ENCODE peak calls at places on chromosome 13, in eight cellular contexts. G, S, W, C, J, A, U and E are unnamed samples.
A peak's percentile ranks its signal among the peaks of the same experiment; 100 is the strongest.

GRCh38 chr13:98338312-98338711 is 161.2 kb upstream of the RNF113B start:
- DNase-seq in G (no peak), S (no peak), W (no peak), C (no peak), J (no peak), A (no peak), U (no peak), E (no peak)

GRCh38 chr13:30676672-30677071 is 58.7 kb upstream of the ALOX5AP start:
- DNase-seq in G (no peak), S (no peak), W (peak; percentile 36), C (no peak), J (no peak), A (no peak), U (no peak), E (no peak)

GRCh38 chr13:111090169-111090568 is 24.9 kb upstream of the ARHGEF7 start:
- DNase-seq in G (no peak), S (no peak), W (no peak), C (no peak), J (no peak), A (no peak), U (no peak), E (no peak)

GRCh38 chr13:41150058-41150457 is 17.5 kb upstream of the KBTBD6 start:
- DNase-seq in G (no peak), S (no peak), W (no peak), C (no peak), J (no peak), A (no peak), U (no peak), E (no peak)

GRCh38 chr13:50128406-50129048 is 113.3 kb downstream of the KCNRG start:
- DNase-seq in G (no peak), S (no peak), W (no peak), C (no peak), J (peak; percentile 21), A (no peak), U (peak; percentile 65), E (no peak)

GRCh38 chr13:51148952-51149573 is 38.0 kb upstream of the C13orf42 start:
- DNase-seq in G (peak; percentile 37), S (no peak), W (peak; percentile 40), C (peak; percentile 20), J (peak; percentile 42), A (no peak), U (peak; percentile 90), E (peak; percentile 28)

GRCh38 chr13:90032841-90033493 is 1314.5 kb upstream of the MIR17HG start:
- DNase-seq in G (no peak), S (no peak), W (no peak), C (no peak), J (peak; percentile 7), A (no peak), U (peak; percentile 47), E (no peak)

GRCh38 chr13:31068119-31068423 is 93.6 kb downstream of the HSPH1 start:
- DNase-seq in G (no peak), S (no peak), W (no peak), C (no peak), J (no peak), A (no peak), U (no peak), E (no peak)

GRCh38 chr13:35727881-35728280 is 251.4 kb upstream of the MAB21L1 start:
- DNase-seq in G (no peak), S (no peak), W (no peak), C (no peak), J (no peak), A (no peak), U (no peak), E (no peak)

GRCh38 chr13:20411638-20412342 is 113.9 kb downstream of the CRYL1 start:
- DNase-seq in G (no peak), S (peak; percentile 13), W (no peak), C (no peak), J (no peak), A (no peak), U (no peak), E (no peak)

GRCh38 chr13:110714798-110715394 is 1.4 kb downstream of the ING1 start:
- DNase-seq in G (peak; percentile 83), S (no peak), W (no peak), C (no peak), J (peak; percentile 63), A (peak; percentile 79), U (peak; percentile 83), E (no peak)

GRCh38 chr13:53105477-53105876 is 76.9 kb downstream of the OLFM4 start:
- DNase-seq in G (no peak), S (no peak), W (no peak), C (no peak), J (no peak), A (no peak), U (no peak), E (no peak)

GRCh38 chr13:51801631-51802099 is 2.3 kb downstream of the DHRS12 start:
- DNase-seq in G (peak; percentile 66), S (no peak), W (peak; percentile 61), C (no peak), J (no peak), A (peak; percentile 90), U (no peak), E (no peak)

GRCh38 chr13:114161644-114162532 is 17.2 kb upstream of the CFAP97D2 start:
- DNase-seq in G (peak; percentile 64), S (peak; percentile 17), W (no peak), C (no peak), J (no peak), A (peak; percentile 78), U (no peak), E (no peak)

GRCh38 chr13:44899967-44900366 is 89.3 kb downstream of the NUFIP1 start:
- DNase-seq in G (no peak), S (no peak), W (no peak), C (no peak), J (no peak), A (no peak), U (no peak), E (no peak)

GRCh38 chr13:72384186-72384823 is 343.1 kb downstream of the MZT1 start:
- DNase-seq in G (no peak), S (no peak), W (no peak), C (no peak), J (no peak), A (no peak), U (no peak), E (no peak)

GRCh38 chr13:92553470-92554114 is 673.0 kb upstream of the GPC6 start:
- DNase-seq in G (no peak), S (no peak), W (no peak), C (no peak), J (no peak), A (no peak), U (no peak), E (no peak)

GRCh38 chr13:22926176-22927007 is 254.4 kb upstream of the SGCG start:
- DNase-seq in G (peak; percentile 92), S (no peak), W (no peak), C (peak; percentile 5), J (peak; percentile 60), A (peak; percentile 79), U (peak; percentile 92), E (no peak)

GRCh38 chr13:83223546-83223945 is 658.7 kb downstream of the SLITRK1 start:
- DNase-seq in G (no peak), S (no peak), W (no peak), C (no peak), J (no peak), A (no peak), U (no peak), E (no peak)

GRCh38 chr13:77360032-77360431 is 33.1 kb upstream of the MYCBP2 start:
- DNase-seq in G (no peak), S (no peak), W (no peak), C (no peak), J (no peak), A (no peak), U (no peak), E (no peak)

GRCh38 chr13:77353980-77354379 is 27.1 kb upstream of the MYCBP2 start:
- DNase-seq in G (no peak), S (no peak), W (no peak), C (no peak), J (no peak), A (no peak), U (no peak), E (no peak)

GRCh38 chr13:77359171-77359570 is 32.3 kb upstream of the MYCBP2 start:
- DNase-seq in G (no peak), S (no peak), W (no peak), C (no peak), J (no peak), A (no peak), U (no peak), E (no peak)

GRCh38 chr13:77356155-77356554 is 29.3 kb upstream of the MYCBP2 start:
- DNase-seq in G (no peak), S (no peak), W (no peak), C (no peak), J (no peak), A (no peak), U (no peak), E (no peak)

GRCh38 chr13:77358001-77358400 is 31.1 kb upstream of the MYCBP2 start:
- DNase-seq in G (no peak), S (no peak), W (no peak), C (no peak), J (no peak), A (no peak), U (no peak), E (no peak)
- TF ChIP-seq CTCF in G (no peak), S (no peak), W (no peak), C (no peak), J (no peak), A (no peak), U (no peak), E (no peak)

GRCh38 chr13:70798385-70798784 is 690.1 kb upstream of the KLHL1 start:
- DNase-seq in G (no peak), S (no peak), W (no peak), C (no peak), J (no peak), A (no peak), U (no peak), E (no peak)

GRCh38 chr13:70792121-70792520 is 683.9 kb upstream of the KLHL1 start:
- DNase-seq in G (no peak), S (no peak), W (peak; percentile 1), C (no peak), J (no peak), A (no peak), U (no peak), E (no peak)

GRCh38 chr13:70795484-70795883 is 687.2 kb upstream of the KLHL1 start:
- DNase-seq in G (no peak), S (no peak), W (no peak), C (no peak), J (no peak), A (no peak), U (no peak), E (no peak)
- TF ChIP-seq CTCF in G (no peak), S (no peak), W (no peak), C (no peak), J (peak; percentile 7), A (no peak), U (peak; percentile 60), E (no peak)

GRCh38 chr13:85816413-85816812 is 17.2 kb upstream of the SLITRK6 start:
- DNase-seq in G (no peak), S (no peak), W (peak; percentile 18), C (no peak), J (no peak), A (no peak), U (no peak), E (no peak)
- TF ChIP-seq CTCF in G (no peak), S (no peak), W (peak; percentile 40), C (no peak), J (no peak), A (no peak), U (peak; percentile 51), E (no peak)

DNA sequence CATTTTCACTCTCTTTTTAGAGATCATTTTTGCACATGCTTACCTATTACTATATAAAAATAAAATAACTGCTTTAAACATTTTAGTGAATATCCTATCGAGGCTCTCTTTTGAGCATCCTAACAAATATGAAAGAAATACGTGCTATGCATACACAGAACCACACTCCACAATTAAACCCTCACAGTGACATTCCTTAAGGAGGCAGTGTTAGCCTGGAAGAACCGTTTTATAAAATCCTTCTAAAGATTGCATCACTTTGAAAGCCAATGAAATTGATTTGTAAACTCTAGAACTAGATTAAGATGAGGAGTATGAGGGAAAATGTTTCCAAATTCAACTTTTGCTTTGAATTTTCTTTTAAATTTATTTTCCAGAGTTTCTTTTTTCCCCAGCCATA is 11.1 kb upstream of the ENOX1 start:
- DNase-seq in G (no peak), S (no peak), W (no peak), C (no peak), J (no peak), A (no peak), U (no peak), E (no peak)
- TF ChIP-seq CTCF in G (no peak), S (no peak), W (no peak), C (peak; percentile 6), J (no peak), A (no peak), U (no peak), E (no peak)